ENCODE peak calls at places on chromosomes 2 and 18, in seven cellular contexts. W is naive thymus-derived CD8-positive, alpha-beta T cell; Z is cardiac fibroblast; D is transverse colon; E is fibroblast of pulmonary artery; I is GOT3; G is fibroblast of mammary gland. C is an unnamed sample.
A peak's percentile ranks its signal among the peaks of the same experiment; 100 is the strongest.

GRCh38 chr2:88896971-88897370 is 205.5 kb downstream of the RPIA start:
- DNase-seq in D (no peak), W (no peak), Z (no peak), G (no peak), I (no peak), E (no peak), C (no peak)

GRCh38 chr18:48938827-48939367 is 11.9 kb downstream of the SMAD7 start:
- DNase-seq in E (no peak), G (no peak), W (no peak), I (no peak), D (no peak), Z (no peak), C (no peak)

GRCh38 chr2:241821460-241822263 is 12.7 kb downstream of the NEU4 start:
- DNase-seq in E (no peak), Z (no peak), W (no peak), I (no peak), G (no peak), D (peak; percentile 7), C (no peak)

GRCh38 chr18:35111086-35111485 is 69.9 kb downstream of the MAPRE2 start:
- DNase-seq in E (no peak), G (no peak), D (no peak), Z (no peak), W (no peak), I (no peak), C (no peak)

GRCh38 chr2:1136807-1137663 is 186.4 kb downstream of the SNTG2 start:
- DNase-seq in Z (no peak), E (no peak), G (no peak), I (no peak), D (no peak), W (no peak), C (no peak)

GRCh38 chr2:41698787-41699422 is 348.9 kb upstream of the PKDCC start:
- DNase-seq in I (no peak), W (no peak), G (peak; percentile 12), Z (peak; percentile 34), D (peak; percentile 15), E (peak; percentile 35), C (no peak)

GRCh38 chr2:144015655-144016245 is 504.2 kb downstream of the ZEB2 start:
- DNase-seq in D (no peak), G (peak; percentile 95), E (peak; percentile 78), Z (peak; percentile 97), W (no peak), I (no peak), C (peak; percentile 99)

GRCh38 chr2:9663008-9663879 is 32.4 kb upstream of the YWHAQ start:
- DNase-seq in W (no peak), Z (no peak), D (no peak), G (no peak), E (no peak), I (no peak), C (no peak)

GRCh38 chr2:117832905-117833613 is 18.6 kb downstream of the DDX18 start:
- DNase-seq in D (no peak), G (peak; percentile 42), I (peak; percentile 6), Z (peak; percentile 50), E (peak; percentile 56), W (no peak), C (peak; percentile 61)

GRCh38 chr18:59249186-59249774 is 24.0 kb downstream of the RAX start:
- DNase-seq in W (no peak), Z (peak; percentile 89), I (no peak), E (peak; percentile 90), D (peak; percentile 38), G (peak; percentile 85), C (peak; percentile 85)

GRCh38 chr2:157990173-157990572 is 111.5 kb upstream of the UPP2 start:
- DNase-seq in W (no peak), D (no peak), I (no peak), Z (no peak), G (no peak), E (no peak), C (no peak)

GRCh38 chr2:95073856-95074662 is 47.5 kb downstream of the MRPS5 start:
- DNase-seq in W (no peak), E (no peak), I (no peak), D (no peak), G (no peak), Z (no peak), C (no peak)

C was measured in iris pigment epithelial cell.